ENCODE peak calls at places on chromosomes 11 and 22, in four cellular contexts. One of them, this sample, is unnamed.

GRCh38 chr11:77200869-77201268 is 72.8 kb downstream of the MYO7A start:
- DNase-seq in GM06990: no peak
- DNase-seq in cardiac muscle cell: no peak
- DNase-seq in mucosa of descending colon: peak
- DNase-seq in this sample: no peak

GRCh38 chr11:113723706-113724246 is 17.7 kb upstream of the TMPRSS5 start:
- DNase-seq in GM06990: no peak
- DNase-seq in cardiac muscle cell: no peak
- DNase-seq in mucosa of descending colon: no peak
- DNase-seq in this sample: no peak

GRCh38 chr11:68684385-68685356 is at the start of gene GAL:
- DNase-seq in mucosa of descending colon: no peak
- DNase-seq in GM06990: no peak
- DNase-seq in cardiac muscle cell: no peak
- DNase-seq in this sample: peak

GRCh38 chr22:24865508-24865907 is 59.5 kb downstream of the SGSM1 start:
- DNase-seq in GM06990: no peak
- DNase-seq in mucosa of descending colon: no peak
- DNase-seq in cardiac muscle cell: no peak
- DNase-seq in this sample: no peak

GRCh38 chr22:49721211-49721763 is 106.4 kb downstream of the BRD1 start:
- DNase-seq in GM06990: no peak
- DNase-seq in mucosa of descending colon: no peak
- DNase-seq in cardiac muscle cell: no peak
- DNase-seq in this sample: no peak

GRCh38 chr11:46541593-46542371 is 52.0 kb downstream of the AMBRA1 start:
- DNase-seq in cardiac muscle cell: no peak
- DNase-seq in GM06990: no peak
- DNase-seq in mucosa of descending colon: peak
- DNase-seq in this sample: no peak

GRCh38 chr11:78902771-78903507 is 328.3 kb upstream of the NARS2 start:
- DNase-seq in GM06990: peak
- DNase-seq in cardiac muscle cell: no peak
- DNase-seq in mucosa of descending colon: no peak
- DNase-seq in this sample: no peak

GRCh38 chr11:125959511-125959910 is 13.7 kb downstream of the VSIG10L2 start:
- DNase-seq in cardiac muscle cell: no peak
- DNase-seq in GM06990: no peak
- DNase-seq in mucosa of descending colon: no peak
- DNase-seq in this sample: no peak

GRCh38 chr11:19259487-19260345 is 19.0 kb upstream of the E2F8 start:
- DNase-seq in cardiac muscle cell: peak
- DNase-seq in GM06990: peak
- DNase-seq in mucosa of descending colon: peak
- DNase-seq in this sample: peak

GRCh38 chr11:131866535-131867400 is 496.4 kb downstream of the NTM start:
- DNase-seq in GM06990: no peak
- DNase-seq in mucosa of descending colon: no peak
- DNase-seq in cardiac muscle cell: no peak
- DNase-seq in this sample: no peak
- H3K4me3 ChIP-seq in GM06990: no peak
- H3K4me3 ChIP-seq in mucosa of descending colon: no peak
- H3K4me3 ChIP-seq in cardiac muscle cell: no peak
- H3K4me3 ChIP-seq in this sample: no peak

GRCh38 chr22:27986459-27986858 is 67.4 kb upstream of the PITPNB start:
- DNase-seq in GM06990: no peak
- DNase-seq in cardiac muscle cell: no peak
- DNase-seq in mucosa of descending colon: no peak
- DNase-seq in this sample: no peak

GRCh38 chr22:27984001-27984695 is 65.1 kb upstream of the PITPNB start:
- DNase-seq in cardiac muscle cell: no peak
- DNase-seq in GM06990: no peak
- DNase-seq in mucosa of descending colon: no peak
- DNase-seq in this sample: no peak

GRCh38 chr22:27984723-27985122 is 65.7 kb upstream of the PITPNB start:
- DNase-seq in cardiac muscle cell: no peak
- DNase-seq in GM06990: no peak
- DNase-seq in mucosa of descending colon: no peak
- DNase-seq in this sample: no peak

GRCh38 chr22:27986937-27987336 is 67.9 kb upstream of the PITPNB start:
- DNase-seq in GM06990: no peak
- DNase-seq in cardiac muscle cell: no peak
- DNase-seq in mucosa of descending colon: no peak
- DNase-seq in this sample: no peak

DNA sequence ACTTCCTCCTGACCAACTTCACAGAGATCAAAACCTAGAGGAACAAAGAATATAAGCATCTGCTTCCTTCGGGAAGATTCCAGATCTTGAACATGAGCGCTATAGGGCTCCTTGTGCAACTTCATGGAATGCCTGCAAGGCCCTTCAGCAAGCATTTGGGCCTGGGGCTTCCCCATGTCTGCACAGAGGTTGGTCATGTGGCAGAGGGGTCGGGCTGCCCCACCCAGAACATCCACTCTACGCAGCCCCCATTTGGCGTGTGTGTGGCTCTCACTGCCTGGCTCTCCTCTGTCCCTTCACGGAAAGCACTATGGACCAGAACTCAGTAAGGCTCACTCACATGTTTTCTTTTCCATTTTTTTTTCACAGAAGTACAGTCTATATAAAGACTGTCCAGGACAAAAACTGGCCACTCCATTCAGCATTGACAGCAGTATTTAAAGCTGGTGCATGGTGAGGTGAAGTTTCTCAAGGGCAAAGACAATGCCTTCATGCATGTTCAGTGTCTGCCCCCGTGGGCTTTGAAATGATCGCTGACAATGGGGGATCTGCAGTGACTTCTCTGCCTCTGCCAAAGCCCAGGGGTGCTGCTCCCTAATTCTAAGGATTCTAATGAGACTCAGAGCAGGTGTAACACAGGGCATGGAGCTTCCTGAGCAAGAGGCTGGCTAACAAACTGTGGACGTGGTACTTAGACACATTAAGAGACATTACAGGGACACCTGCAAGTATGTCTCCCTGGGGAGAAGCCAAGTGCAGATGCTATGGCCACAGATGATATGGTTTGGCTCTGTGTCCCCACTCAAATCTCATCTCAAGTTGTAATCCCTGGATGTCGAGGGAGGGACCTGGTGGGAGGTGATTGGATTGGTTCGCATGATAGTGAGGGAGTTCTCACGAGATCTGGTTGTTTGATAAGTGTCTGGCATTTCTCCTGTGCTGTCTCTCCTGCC is 66.5 kb upstream of the PITPNB start:
- DNase-seq in mucosa of descending colon: no peak
- DNase-seq in GM06990: no peak
- DNase-seq in cardiac muscle cell: no peak
- DNase-seq in this sample: no peak
- TF ChIP-seq CTCF in mucosa of descending colon: no peak
- TF ChIP-seq CTCF in GM06990: no peak
- TF ChIP-seq CTCF in cardiac muscle cell: no peak
- TF ChIP-seq CTCF in this sample: no peak

DNA sequence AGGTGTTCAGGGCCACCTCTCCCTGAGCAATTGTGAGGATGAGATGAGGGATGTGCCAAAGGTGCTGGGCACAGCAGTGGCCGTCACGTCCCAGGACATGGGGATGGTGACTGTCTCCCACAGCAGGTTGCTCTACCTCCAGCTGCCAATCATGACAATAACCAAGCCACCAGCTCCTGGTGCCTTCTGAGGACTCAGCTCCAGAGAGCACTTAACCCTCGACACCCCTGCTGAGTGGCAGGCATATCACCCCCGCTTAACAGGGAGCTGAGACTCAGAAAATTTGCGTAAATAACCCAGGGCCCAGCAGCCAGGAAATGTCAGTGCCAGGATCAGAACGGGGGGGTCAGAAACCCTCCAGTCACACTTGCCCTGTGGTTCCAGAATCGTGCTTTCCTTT is 8.4 kb upstream of the PNPLA5 start:
- DNase-seq in cardiac muscle cell: no peak
- DNase-seq in GM06990: no peak
- DNase-seq in mucosa of descending colon: no peak
- DNase-seq in this sample: no peak
- H3K4me3 ChIP-seq in cardiac muscle cell: no peak
- H3K4me3 ChIP-seq in GM06990: no peak
- H3K4me3 ChIP-seq in mucosa of descending colon: no peak
- H3K4me3 ChIP-seq in this sample: no peak

DNA sequence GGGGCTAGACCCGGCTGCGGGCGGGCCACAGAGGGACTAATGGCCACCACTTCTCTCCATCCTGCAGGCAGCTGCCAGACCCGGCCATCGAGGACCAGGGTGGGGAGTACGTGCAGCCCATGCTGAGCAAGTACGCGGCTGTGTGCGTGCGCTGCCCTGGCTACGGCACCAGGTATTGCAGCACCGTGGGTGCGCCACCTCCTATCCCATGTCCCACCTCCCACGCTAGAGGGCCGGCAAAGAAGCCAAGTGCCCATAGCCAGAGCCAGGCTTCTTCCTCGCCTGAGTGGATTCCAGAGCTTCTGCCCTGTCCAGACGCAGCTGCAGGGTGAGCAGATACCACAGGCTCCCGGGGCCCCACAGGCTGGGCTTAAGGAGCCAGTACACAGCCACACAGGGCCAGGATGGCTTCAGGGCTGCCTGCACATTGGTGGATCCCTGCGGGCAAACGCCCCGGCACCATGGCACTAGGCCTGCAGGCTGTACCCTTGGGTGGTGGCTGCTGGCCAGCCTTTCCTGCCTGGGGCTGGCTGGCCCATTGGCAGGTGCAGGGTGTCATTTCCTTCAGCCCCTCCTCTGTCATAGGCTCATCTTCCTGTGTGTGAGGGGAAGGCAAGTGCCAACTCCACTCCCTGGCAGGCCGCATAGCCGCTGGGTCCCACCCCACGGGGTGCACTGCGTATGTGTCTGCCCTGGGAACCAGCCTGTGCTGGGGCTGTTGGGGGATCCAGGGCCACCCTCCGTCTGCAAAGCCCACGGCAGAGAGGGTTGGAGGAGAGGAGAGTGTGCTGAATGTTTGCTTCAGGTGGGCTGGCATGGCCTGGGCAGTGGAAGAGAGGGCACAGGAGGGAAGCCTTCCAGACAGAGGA is 16.5 kb upstream of the DGCR8 start:
- DNase-seq in cardiac muscle cell: no peak
- DNase-seq in mucosa of descending colon: no peak
- DNase-seq in GM06990: no peak
- DNase-seq in this sample: no peak
- TF ChIP-seq CTCF in cardiac muscle cell: no peak
- TF ChIP-seq CTCF in mucosa of descending colon: no peak
- TF ChIP-seq CTCF in GM06990: no peak
- TF ChIP-seq CTCF in this sample: no peak

This sample was measured in epithelial cell of esophagus.